ENCODE peak calls at places on chromosomes 1 and 21, in four cellular contexts. Z is substantia nigra; W is activated effector memory CD4-positive, alpha-beta T cell treated with Interleukin-2 at 50 U/mL for 16 hours; N is NCI-H2081. Y is an unnamed sample.
A peak's percentile ranks its signal among the peaks of the same experiment; 100 is the strongest.

GRCh38 chr21:14875186-14875585 is 189.6 kb downstream of the NRIP1 start:
- DNase-seq in N (no peak), W (no peak), Z (no peak), Y (no peak)

GRCh38 chr21:44253832-44254700 is 7.6 kb downstream of the DNMT3L start:
- DNase-seq in Z (no peak), W (no peak), N (no peak), Y (no peak)

GRCh38 chr21:44434936-44435635 is 20.2 kb upstream of the LRRC3 start:
- DNase-seq in N (no peak), W (no peak), Z (no peak), Y (no peak)

GRCh38 chr1:75797273-75797588 is 549 bp downstream of the MSH4 start:
- DNase-seq in N (no peak), W (no peak), Z (no peak), Y (no peak)

GRCh38 chr1:54768093-54768492 is 3.8 kb upstream of the PARS2 start:
- DNase-seq in N (no peak), W (no peak), Z (no peak), Y (peak; percentile 27)

GRCh38 chr1:116666747-116667576 is 571 bp downstream of the IGSF3 start:
- DNase-seq in W (no peak), Z (no peak), N (no peak), Y (no peak)

GRCh38 chr1:182889997-182890396 is 50.9 kb downstream of the DHX9 start:
- DNase-seq in W (no peak), N (no peak), Z (no peak), Y (no peak)

GRCh38 chr1:91428182-91428798 is 23.7 kb upstream of the HFM1 start:
- DNase-seq in Z (no peak), W (no peak), N (no peak), Y (peak; percentile 38)

GRCh38 chr1:54360165-54361005 is 45.8 kb downstream of the SSBP3 start:
- DNase-seq in W (no peak), Z (no peak), N (no peak), Y (no peak)

GRCh38 chr1:47508900-47509488 is 71.2 kb downstream of the FOXD2 start:
- DNase-seq in N (no peak), W (no peak), Z (no peak), Y (no peak)

GRCh38 chr1:179164494-179164893 is 65.0 kb downstream of the ABL2 start:
- DNase-seq in Z (no peak), N (no peak), W (no peak), Y (peak; percentile 32)

GRCh38 chr1:193211539-193211938 is 25.1 kb upstream of the B3GALT2 start:
- DNase-seq in Z (no peak), N (no peak), W (no peak), Y (no peak)

GRCh38 chr21:14741237-14741636 is 195.1 kb upstream of the SAMSN1 start:
- DNase-seq in W (no peak), N (no peak), Z (no peak), Y (no peak)

GRCh38 chr1:25556791-25557476 is 13.5 kb downstream of the LDLRAP1 start:
- DNase-seq in Z (no peak), W (no peak), N (no peak), Y (no peak)

GRCh38 chr1:67647814-67648358 is 37.1 kb upstream of the GADD45A start:
- DNase-seq in N (no peak), Z (no peak), W (no peak), Y (no peak)

GRCh38 chr1:10903826-10904225 is 107.4 kb upstream of the CASZ1 start:
- DNase-seq in W (no peak), Z (no peak), N (no peak), Y (no peak)

GRCh38 chr1:85137660-85138059 is 63.2 kb downstream of the SYDE2 start:
- DNase-seq in Z (no peak), W (no peak), N (peak; percentile 78), Y (no peak)

GRCh38 chr1:247332901-247333361 is 1.3 kb upstream of the ZNF496 start:
- DNase-seq in Z (no peak), W (no peak), N (peak; percentile 53), Y (no peak)